ENCODE peak calls at places on chromosome 17, in eight cellular contexts. P, N, Q, C, F, J, A and U are unnamed samples. For H3K4me1, the result is how much of the 10 kb centered on the place peaks cover.

GRCh38 chr17:27338536-27338985 is 44.6 kb downstream of the WSB1 start:
- DNase-seq in P (no peak), N (peak), Q (no peak), C (no peak), F (no peak), J (no peak), A (no peak), U (no peak)

GRCh38 chr17:8048736-8049135 is 9.9 kb downstream of the ALOX15B start:
- DNase-seq in P (no peak), N (no peak), Q (peak), C (no peak), F (no peak), J (no peak), A (no peak), U (no peak)

GRCh38 chr17:2054262-2054739 is 602 bp upstream of the HIC1 start:
- DNase-seq in P (peak), N (no peak), Q (no peak), C (no peak), F (peak), J (no peak), A (peak), U (no peak)

GRCh38 chr17:62888148-62888547 is 77.9 kb upstream of the TANC2 start:
- DNase-seq in P (no peak), N (no peak), Q (no peak), C (no peak), F (peak), J (no peak), A (no peak), U (no peak)

GRCh38 chr17:51667722-51668083 is 407.4 kb downstream of the UTP18 start:
- DNase-seq in P (no peak), N (no peak), Q (no peak), C (no peak), F (no peak), J (no peak), A (no peak), U (no peak)

GRCh38 chr17:81489986-81490598 is 22.5 kb downstream of the ACTG1 start:
- DNase-seq in P (no peak), N (no peak), Q (no peak), C (no peak), F (no peak), J (no peak), A (no peak), U (no peak)

GRCh38 chr17:67067571-67068517 is 23.5 kb downstream of the CACNG1 start:
- DNase-seq in P (no peak), N (no peak), Q (no peak), C (no peak), F (no peak), J (no peak), A (no peak), U (no peak)

GRCh38 chr17:35242158-35242804 is 591 bp upstream of the SLFN5 start:
- DNase-seq in P (peak), N (peak), Q (peak), C (peak), F (peak), J (peak), A (peak), U (peak)

GRCh38 chr17:19386974-19387920 is at the start of gene MFAP4:
- DNase-seq in P (no peak), N (no peak), Q (no peak), C (peak), F (peak), J (peak), A (peak), U (peak)

GRCh38 chr17:17131876-17132275 is 74.3 kb downstream of the PLD6 start:
- DNase-seq in P (no peak), N (no peak), Q (no peak), C (no peak), F (no peak), J (no peak), A (no peak), U (no peak)

GRCh38 chr17:45127583-45128300 is 4.6 kb downstream of the PLCD3 start:
- DNase-seq in P (no peak), N (no peak), Q (no peak), C (peak), F (peak), J (peak), A (peak), U (peak)
- H3K27ac ChIP-seq in P (no peak), N (no peak), Q (peak), C (peak), F (peak), J (peak), A (peak), U (peak)

DNA sequence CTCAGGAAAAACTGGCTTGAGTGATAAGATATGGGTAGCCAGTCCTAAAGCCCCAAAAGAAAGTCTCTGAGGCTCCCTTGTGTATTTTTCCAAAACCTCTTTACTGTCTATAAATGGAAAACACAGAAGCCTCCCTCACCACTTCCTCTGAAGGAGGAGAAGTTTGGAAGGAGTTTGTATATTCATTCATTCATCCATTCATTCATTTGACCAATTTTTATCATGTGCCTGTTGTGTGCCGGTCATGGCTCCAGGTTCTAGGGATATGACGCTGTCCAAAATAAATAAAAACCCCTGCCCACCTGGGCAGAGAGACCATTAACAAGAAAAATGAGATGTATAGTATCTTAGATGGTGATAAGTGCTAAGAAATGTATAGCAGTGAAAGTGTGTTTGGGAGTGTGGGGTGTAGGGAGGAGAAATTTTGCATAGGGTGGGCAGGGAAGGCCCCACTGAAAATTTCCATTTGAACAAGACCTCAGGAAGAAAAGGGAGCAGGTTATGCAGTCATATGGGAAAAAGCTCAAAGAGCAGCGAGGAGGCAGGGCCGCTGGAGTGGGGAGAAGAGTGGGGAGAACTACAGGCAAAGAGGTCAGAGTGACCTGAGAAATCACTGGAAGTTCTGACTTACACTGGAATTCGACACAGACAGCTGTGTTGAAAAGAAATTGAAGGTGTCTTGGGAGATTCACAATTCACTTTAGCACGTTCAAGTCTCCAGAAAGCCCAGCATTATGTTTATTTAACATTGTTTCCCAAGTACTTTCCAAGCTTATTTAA is 6.1 kb upstream of the WIPI1 start:
- DNase-seq in P (no peak), N (no peak), Q (no peak), C (no peak), F (no peak), J (no peak), A (no peak), U (no peak)
- H3K4me1 ChIP-seq in P (under half), N (half or more), Q (under half), C (under half), F (under half), J (under half), A (under half), U (under half)

GRCh38 chr17:55601874-55602364 is 90.7 kb upstream of the SMIM36 start:
- DNase-seq in P (no peak), N (peak), Q (no peak), C (peak), F (no peak), J (no peak), A (no peak), U (no peak)
- TF ChIP-seq CTCF in P (peak), N (peak), Q (peak), C (peak), F (peak), J (no peak), A (peak), U (peak)

GRCh38 chr17:79024901-79025737 is 1.1 kb downstream of the C1QTNF1 start:
- DNase-seq in P (no peak), N (no peak), Q (peak), C (no peak), F (no peak), J (peak), A (peak), U (peak)
- H3K27ac ChIP-seq in P (no peak), N (no peak), Q (peak), C (no peak), F (no peak), J (no peak), A (peak), U (peak)

DNA sequence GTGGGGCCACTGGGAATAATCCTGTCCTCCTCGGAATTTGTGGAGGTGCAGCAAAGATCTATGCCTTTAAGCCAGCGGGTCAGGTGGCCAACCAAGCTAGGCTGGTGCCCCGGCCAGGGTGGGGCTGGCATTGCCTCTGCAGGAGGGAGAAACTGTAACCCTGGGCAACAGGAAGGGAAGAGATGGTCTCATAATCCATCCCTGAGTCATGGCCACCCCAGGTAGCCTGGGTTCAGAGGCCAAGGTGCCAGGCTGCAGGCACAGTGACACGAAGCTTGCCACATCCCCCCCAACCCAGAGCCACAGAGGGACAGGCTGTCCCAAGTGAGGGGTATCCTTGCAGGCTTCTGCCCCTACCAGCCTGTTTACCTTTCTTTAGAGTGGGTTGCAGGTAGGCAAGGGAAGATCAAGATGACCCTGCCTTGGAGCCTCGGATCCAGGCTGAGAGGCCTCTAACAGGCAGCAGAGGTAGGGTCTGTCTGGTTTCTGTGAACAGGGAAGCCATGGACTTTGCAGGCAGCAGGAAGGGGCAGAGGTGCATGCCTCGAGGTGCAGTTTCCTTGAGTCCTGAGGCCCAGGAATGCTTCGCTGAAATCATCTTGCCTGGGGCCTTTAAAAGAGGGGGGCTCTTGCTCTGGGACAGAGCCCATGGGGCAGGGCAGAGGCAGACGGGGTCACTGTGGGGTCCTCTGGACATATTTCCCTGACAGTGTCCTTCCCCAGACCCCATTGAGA is 4.0 kb downstream of the LASP1 start:
- DNase-seq in P (no peak), N (no peak), Q (no peak), C (no peak), F (no peak), J (no peak), A (no peak), U (peak)
- H3K4me1 ChIP-seq in P (half or more), N (under half), Q (half or more), C (half or more), F (under half), J (half or more), A (under half), U (under half)

GRCh38 chr17:3657588-3657869 is 10.8 kb downstream of the TAX1BP3 start:
- DNase-seq in P (no peak), N (no peak), Q (no peak), C (no peak), F (no peak), J (no peak), A (no peak), U (no peak)

GRCh38 chr17:3656755-3657587 is 11.4 kb downstream of the TAX1BP3 start:
- DNase-seq in P (no peak), N (peak), Q (no peak), C (no peak), F (no peak), J (no peak), A (no peak), U (no peak)

GRCh38 chr17:3659541-3660111 is 8.8 kb downstream of the TAX1BP3 start:
- DNase-seq in P (no peak), N (peak), Q (no peak), C (peak), F (peak), J (peak), A (peak), U (peak)

GRCh38 chr17:3658784-3659449 is 9.5 kb downstream of the TAX1BP3 start:
- DNase-seq in P (no peak), N (peak), Q (no peak), C (no peak), F (no peak), J (no peak), A (peak), U (no peak)

GRCh38 chr17:3657874-3658783 is 10.2 kb downstream of the TAX1BP3 start:
- DNase-seq in P (no peak), N (peak), Q (no peak), C (no peak), F (no peak), J (no peak), A (no peak), U (no peak)
- TF ChIP-seq CTCF in P (no peak), N (no peak), Q (no peak), C (no peak), F (no peak), J (no peak), A (no peak), U (no peak)

GRCh38 chr17:76271669-76272540 is 6.8 kb downstream of the UBALD2 start:
- DNase-seq in P (peak), N (no peak), Q (peak), C (no peak), F (no peak), J (peak), A (no peak), U (no peak)
- H3K27ac ChIP-seq in P (peak), N (no peak), Q (peak), C (peak), F (no peak), J (peak), A (peak), U (peak)